ENCODE peak calls at places on chromosomes 5 and 9, in five cellular contexts. Q is stimulated activated CD8-positive, alpha-beta memory T cell treated with anti-CD3 and anti-CD28 coated beads, Interleukin-15, amount 100 ng/mL, for 24 hours; K is GM13976; N is activated CD8-positive, alpha-beta memory T cell treated with anti-CD3 and anti-CD28 coated beads, Interleukin-2, amount 50 U/mL, for 48 hours; W is stimulated activated CD4-positive, alpha-beta T cell treated with anti-CD3 and anti-CD28 coated beads, Interleukin-15, amount 100 ng/mL, for 1 hour. U is an unnamed sample.

GRCh38 chr9:128160603-128160987 is 530 bp downstream of the BBLN start:
- DNase-seq in K (peak), Q (peak), W (no peak), N (peak), U (no peak)

GRCh38 chr5:122151640-122152039 is 22.3 kb downstream of the ZNF474 start:
- DNase-seq in W (no peak), Q (no peak), N (no peak), K (no peak), U (no peak)

GRCh38 chr5:118791986-118792734 is 196.2 kb downstream of the DTWD2 start:
- DNase-seq in K (peak), N (no peak), Q (no peak), W (no peak), U (no peak)

GRCh38 chr9:73839471-73839870 is 657.7 kb upstream of the RORB start:
- DNase-seq in N (no peak), W (no peak), K (no peak), Q (no peak), U (no peak)

GRCh38 chr5:154753792-154754191 is 1.4 kb upstream of the LARP1 start:
- DNase-seq in K (no peak), Q (no peak), W (no peak), N (no peak), U (no peak)

GRCh38 chr5:174793684-174794328 is 69.4 kb downstream of the MSX2 start:
- DNase-seq in N (peak), W (peak), K (peak), Q (peak), U (peak)

GRCh38 chr5:172659909-172660628 is 19.0 kb downstream of the NEURL1B start:
- DNase-seq in N (no peak), K (no peak), W (no peak), Q (no peak), U (peak)

GRCh38 chr9:3954228-3954949 is 345.5 kb downstream of the GLIS3 start:
- DNase-seq in K (no peak), Q (no peak), W (no peak), N (no peak), U (no peak)

GRCh38 chr5:60687927-60688720 is 11.8 kb downstream of the DEPDC1B start:
- DNase-seq in N (no peak), Q (no peak), K (peak), W (no peak), U (no peak)

GRCh38 chr5:169716287-169716686 is 79.2 kb downstream of the DOCK2 start:
- DNase-seq in W (no peak), N (no peak), K (no peak), Q (no peak), U (no peak)

GRCh38 chr5:124773291-124774001 is 27.0 kb upstream of the ZNF608 start:
- DNase-seq in Q (no peak), K (no peak), N (no peak), W (no peak), U (no peak)

GRCh38 chr9:138122201-138122600 is 244.6 kb downstream of the CACNA1B start:
- DNase-seq in W (no peak), K (no peak), Q (no peak), N (no peak), U (no peak)